ENCODE peak calls at places on chromosomes 7 and 10, in four cellular contexts. I is GM12878, G is HepG2, Q is K562. O is an unnamed sample.

GRCh38 chr10:86536294-86536861 is 14.8 kb upstream of the WAPL start:
- DNase-seq in I (no peak), G (no peak), Q (no peak), O (no peak)

GRCh38 chr7:129368389-129368986 is 65.7 kb upstream of the STRIP2 start:
- DNase-seq in Q (no peak), I (peak), G (no peak), O (no peak)

GRCh38 chr10:126431816-126432215 is 43.5 kb upstream of the ADAM12 start:
- DNase-seq in G (no peak), Q (no peak), I (no peak), O (no peak)

GRCh38 chr7:47471831-47472230 is 110.1 kb downstream of the TNS3 start:
- DNase-seq in Q (no peak), G (no peak), I (no peak), O (no peak)

GRCh38 chr7:123916240-123916724 is 8.8 kb upstream of the SPAM1 start:
- DNase-seq in Q (no peak), G (peak), I (no peak), O (peak)

GRCh38 chr10:76970795-76971519 is 666.7 kb downstream of the KCNMA1 start:
- DNase-seq in G (no peak), Q (no peak), I (no peak), O (no peak)

GRCh38 chr10:70367195-70367796 is 15.1 kb downstream of the LRRC20 start:
- DNase-seq in I (no peak), Q (no peak), G (no peak), O (peak)

GRCh38 chr10:84935772-84936171 is 607.4 kb downstream of the CCSER2 start:
- DNase-seq in G (no peak), Q (no peak), I (no peak), O (no peak)

GRCh38 chr10:33274096-33274785 is 60.2 kb downstream of the NRP1 start:
- DNase-seq in Q (no peak), I (no peak), G (no peak), O (no peak)

GRCh38 chr10:33276282-33276923 is 58.1 kb downstream of the NRP1 start:
- DNase-seq in G (no peak), I (no peak), Q (no peak), O (no peak)

GRCh38 chr10:33279276-33279675 is 55.2 kb downstream of the NRP1 start:
- DNase-seq in I (no peak), G (no peak), Q (no peak), O (no peak)

GRCh38 chr10:33279791-33280190 is 54.7 kb downstream of the NRP1 start:
- DNase-seq in G (no peak), Q (no peak), I (no peak), O (no peak)

GRCh38 chr10:33277135-33277536 is 57.3 kb downstream of the NRP1 start:
- DNase-seq in I (no peak), Q (no peak), G (no peak), O (no peak)
- TF ChIP-seq JUNB in I (no peak), Q (no peak), G (no peak), O (no peak)

GRCh38 chr10:124605856-124606812 is 138.0 kb downstream of the FAM53B start:
- DNase-seq in G (peak), I (no peak), Q (no peak), O (no peak)

GRCh38 chr10:124605481-124605855 is 138.7 kb downstream of the FAM53B start:
- DNase-seq in G (no peak), Q (no peak), I (no peak), O (no peak)

GRCh38 chr10:124603376-124604213 is 140.6 kb downstream of the FAM53B start:
- DNase-seq in I (no peak), Q (no peak), G (no peak), O (no peak)

GRCh38 chr10:124604214-124605000 is 139.8 kb downstream of the FAM53B start:
- DNase-seq in Q (no peak), G (no peak), I (no peak), O (no peak)

DNA sequence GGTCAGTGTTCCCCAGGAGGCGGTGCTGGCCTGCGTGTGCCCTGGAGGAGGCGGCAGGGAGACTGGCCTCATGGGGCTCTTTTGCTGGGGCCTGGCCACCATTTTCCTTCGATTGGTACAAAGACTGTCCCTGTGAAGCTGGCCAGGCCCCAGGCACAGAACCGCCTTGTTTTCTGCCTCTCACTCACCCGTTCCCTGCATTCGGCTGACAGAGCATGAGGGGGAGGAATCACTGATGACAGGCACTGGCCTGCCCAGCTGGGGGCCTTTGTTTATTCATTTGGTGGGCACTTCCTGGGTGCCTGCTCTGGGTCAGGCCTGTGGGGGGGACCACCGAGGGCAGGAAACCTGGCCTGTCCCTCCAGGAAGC is 139.2 kb downstream of the FAM53B start:
- DNase-seq in G (no peak), I (no peak), Q (no peak), O (no peak)
- TF ChIP-seq ESRRA in G (no peak), I (no peak), Q (no peak), O (no peak)

DNA sequence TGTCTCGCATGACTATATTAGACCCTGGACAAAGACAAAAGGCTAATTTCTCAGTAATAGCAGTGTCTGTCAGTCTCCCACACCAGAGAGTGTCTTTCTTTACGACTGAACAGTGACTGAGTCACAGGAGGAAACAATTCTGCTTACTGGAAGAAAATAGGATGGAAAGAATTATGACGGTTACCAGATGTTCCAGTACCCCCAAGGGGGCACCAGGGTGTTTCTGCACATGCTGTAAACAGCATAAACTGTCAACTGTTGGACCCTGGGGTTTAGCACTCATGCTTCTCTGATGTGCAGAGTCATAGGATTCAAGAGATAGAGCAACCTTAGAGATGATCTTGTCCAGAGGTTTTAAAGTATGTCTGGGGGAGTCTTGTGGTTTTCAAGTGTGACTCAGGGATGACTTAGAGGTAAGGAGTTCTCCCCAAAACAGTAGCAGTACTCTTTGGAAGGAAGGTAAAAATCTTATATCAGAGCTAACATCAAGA is 291.7 kb downstream of the THSD7A start:
- DNase-seq in G (no peak), Q (no peak), I (no peak), O (no peak)
- TF ChIP-seq JUNB in G (no peak), Q (no peak), I (no peak), O (no peak)

DNA sequence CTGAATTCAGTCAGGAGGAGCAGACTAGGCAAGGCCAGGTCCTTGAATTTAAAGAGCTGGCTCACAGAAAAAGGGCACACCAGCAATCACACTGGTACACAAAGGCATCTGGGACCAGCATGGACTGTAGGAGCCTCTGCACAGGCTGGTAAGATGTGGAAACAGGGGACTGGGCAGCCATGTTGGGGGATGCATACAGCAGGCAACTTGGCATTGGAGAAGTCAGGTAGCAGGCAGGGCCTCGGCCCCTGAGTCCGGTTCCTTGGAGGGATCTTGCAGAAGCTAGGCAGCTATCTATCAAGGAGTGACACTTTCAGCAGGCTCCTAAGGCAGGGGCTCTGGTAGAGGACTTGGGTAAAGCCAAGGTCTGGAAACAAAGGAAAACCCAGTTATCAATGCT is 376.3 kb upstream of the BMPER start:
- DNase-seq in Q (no peak), I (no peak), G (no peak), O (no peak)
- TF ChIP-seq ESRRA in Q (no peak), I (no peak), G (no peak), O (no peak)

DNA sequence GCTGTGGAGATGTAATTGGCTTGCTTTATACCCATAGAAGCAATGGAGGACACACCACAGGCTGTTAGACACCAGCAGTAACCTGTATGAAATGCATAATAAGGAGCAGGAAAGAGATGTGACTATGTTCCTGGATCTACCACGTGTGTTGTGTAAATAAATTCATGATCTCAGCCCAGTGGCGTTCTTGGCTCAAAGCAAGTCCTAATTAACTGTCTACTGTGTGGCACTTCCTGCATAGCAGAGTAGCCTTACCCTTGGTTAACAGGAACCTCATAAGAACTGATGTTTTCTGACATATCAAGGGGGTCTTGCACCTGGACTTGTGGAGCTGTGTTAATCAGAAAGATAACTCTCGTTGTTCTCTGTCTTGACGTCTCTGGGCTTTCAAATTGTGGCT is 25.7 kb upstream of the FAM180A start:
- DNase-seq in Q (no peak), G (peak), I (no peak), O (peak)
- TF ChIP-seq JUNB in Q (no peak), G (no peak), I (no peak), O (no peak)

GRCh38 chr10:47031251-47031952 is 120.2 kb downstream of the PTPN20 start:
- DNase-seq in I (no peak), Q (peak), G (no peak), O (peak)
- TF ChIP-seq ESRRA in I (no peak), Q (no peak), G (no peak), O (no peak)

GRCh38 chr7:64799-65430 is 127.5 kb upstream of the FAM20C start:
- DNase-seq in I (no peak), G (no peak), Q (no peak), O (no peak)
- TF ChIP-seq JUNB in I (no peak), G (no peak), Q (no peak), O (no peak)

GRCh38 chr7:111264111-111264868 is 173.4 kb downstream of the LRRN3 start:
- DNase-seq in Q (no peak), G (no peak), I (no peak), O (no peak)

GRCh38 chr7:111265394-111265793 is 174.5 kb downstream of the LRRN3 start:
- DNase-seq in G (no peak), I (no peak), Q (no peak), O (no peak)

GRCh38 chr7:111262293-111263116 is 171.6 kb downstream of the LRRN3 start:
- DNase-seq in G (peak), I (no peak), Q (no peak), O (peak)

DNA sequence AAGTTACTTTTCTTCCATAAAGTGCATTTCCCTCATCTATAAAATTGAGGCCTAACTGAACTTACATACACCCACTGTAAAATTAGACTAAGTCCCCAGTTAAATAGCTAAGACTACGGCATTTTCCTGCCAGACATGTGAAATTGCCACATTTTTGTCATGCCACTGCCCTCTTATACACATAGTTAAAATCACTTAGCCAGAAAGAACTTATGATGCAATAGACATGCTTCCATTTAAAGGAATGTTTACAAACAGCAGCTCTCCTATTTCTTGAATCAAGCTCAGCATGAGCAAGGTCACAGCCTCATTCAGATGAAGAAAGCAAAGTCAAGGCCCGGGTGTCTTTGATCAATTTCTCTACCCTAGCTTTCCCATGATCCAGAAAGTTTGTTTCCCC is 175.7 kb downstream of the LRRN3 start:
- DNase-seq in G (peak), Q (no peak), I (no peak), O (no peak)
- TF ChIP-seq ESRRA in G (no peak), Q (no peak), I (no peak), O (no peak)

O was measured in A549.